ENCODE peak calls at places on chromosome 10, in five cellular contexts. T is lower leg skin; I is activated T-cell treated with anti-CD3 and anti-CD28 coated beads, Interleukin-2, amount 50 U/mL, for 4 hours; S is stimulated activated CD8-positive, alpha-beta memory T cell treated with anti-CD3 and anti-CD28 coated beads, Interleukin-4, amount 100 ng/mL, for 48 hours; K is brain microvascular endothelial cell. C is an unnamed sample.

GRCh38 chr10:3898821-3899220 is 113.8 kb upstream of the KLF6 start:
- DNase-seq in S (no peak), K (no peak), T (no peak), I (no peak), C (no peak)

GRCh38 chr10:12890958-12891357 is 110.6 kb downstream of the CCDC3 start:
- DNase-seq in S (no peak), T (no peak), K (no peak), I (no peak), C (no peak)

GRCh38 chr10:43461950-43462349 is 25.0 kb downstream of the ZNF487 start:
- DNase-seq in K (peak; percentile 58), T (no peak), I (no peak), S (no peak), C (peak; percentile 86)

GRCh38 chr10:100364147-100364546 is 17.1 kb downstream of the SCD start:
- DNase-seq in K (no peak), T (no peak), I (no peak), S (no peak), C (no peak)

GRCh38 chr10:71585579-71586092 is 133.9 kb downstream of the C10orf105 start:
- DNase-seq in K (peak; percentile 70), I (no peak), S (no peak), T (no peak), C (peak; percentile 67)

GRCh38 chr10:131569851-131570715 is 258.6 kb upstream of the TCERG1L start:
- DNase-seq in K (no peak), I (no peak), S (peak; percentile 28), T (no peak), C (no peak)

GRCh38 chr10:119754936-119755335 is 29.1 kb downstream of the INPP5F start:
- DNase-seq in K (no peak), T (no peak), I (no peak), S (no peak), C (no peak)

GRCh38 chr10:133466683-133467275 is 13.0 kb downstream of the SCART1 start:
- DNase-seq in K (no peak), T (no peak), I (no peak), S (no peak), C (no peak)

GRCh38 chr10:61175331-61175730 is 231.3 kb upstream of the RHOBTB1 start:
- DNase-seq in S (no peak), K (no peak), I (no peak), T (no peak), C (peak; percentile 63)